ENCODE peak calls at places on chromosomes 12 and 14, in six cellular contexts. N is astrocyte of the spinal cord, J is neural progenitor cell, I is lower leg skin, S is DND-41, W is PC-3. F is an unnamed sample.

GRCh38 chr12:12985817-12986408 is 14.2 kb downstream of the HEBP1 start:
- DNase-seq in N (peak; percentile 20), S (no peak), W (peak; percentile 47), I (no peak), J (peak; percentile 56), F (no peak)

GRCh38 chr14:68300608-68301007 is 481.0 kb downstream of the RAD51B start:
- DNase-seq in S (no peak), N (no peak), I (no peak), J (no peak), W (no peak), F (no peak)

GRCh38 chr14:91366749-91367148 is 50.9 kb downstream of the CCDC88C start:
- DNase-seq in J (no peak), S (no peak), I (no peak), W (no peak), N (no peak), F (no peak)

GRCh38 chr12:128298091-128298490 is 31.1 kb downstream of the TMEM132C start:
- DNase-seq in J (peak; percentile 70), I (no peak), S (no peak), W (no peak), N (no peak), F (no peak)

GRCh38 chr12:56333197-56333678 is 562 bp downstream of the PAN2 start:
- DNase-seq in I (no peak), J (no peak), S (no peak), N (no peak), W (no peak), F (no peak)

GRCh38 chr14:104993808-104994591 is 8.4 kb downstream of the CLBA1 start:
- DNase-seq in N (no peak), W (no peak), J (no peak), S (no peak), I (no peak), F (no peak)

GRCh38 chr14:55936691-55937090 is 181.5 kb upstream of the PELI2 start:
- DNase-seq in N (no peak), I (no peak), S (no peak), J (peak; percentile 24), W (no peak), F (peak; percentile 58)

GRCh38 chr14:52048641-52049204 is 20.1 kb downstream of the NID2 start:
- DNase-seq in J (no peak), N (peak; percentile 83), S (no peak), W (peak; percentile 18), I (no peak), F (no peak)

GRCh38 chr12:77940566-77940965 is 109.9 kb downstream of the NAV3 start:
- DNase-seq in N (no peak), W (peak; percentile 34), I (no peak), S (no peak), J (no peak), F (no peak)

GRCh38 chr14:32329146-32329545 is at the start of gene AKAP6:
- DNase-seq in N (no peak), W (no peak), J (peak; percentile 84), S (no peak), I (no peak), F (no peak)

GRCh38 chr12:107948675-107949074 is 174.2 kb downstream of the ASCL4 start:
- DNase-seq in N (no peak), S (no peak), W (no peak), I (no peak), J (no peak), F (no peak)

GRCh38 chr12:109435428-109436180 is 41.5 kb downstream of the KCTD10 start:
- DNase-seq in W (no peak), I (no peak), J (no peak), S (no peak), N (no peak), F (no peak)

GRCh38 chr12:94225924-94226630 is 77.7 kb downstream of the PLXNC1 start:
- DNase-seq in W (no peak), S (no peak), I (no peak), N (no peak), J (peak; percentile 68), F (no peak)

GRCh38 chr12:97323154-97323553 is 139.4 kb upstream of the RMST start:
- DNase-seq in W (no peak), J (no peak), N (no peak), I (no peak), S (no peak), F (no peak)

GRCh38 chr12:27515671-27516070 is 8.3 kb upstream of the PPFIBP1 start:
- DNase-seq in N (no peak), I (no peak), S (no peak), J (no peak), W (no peak), F (no peak)

GRCh38 chr14:63203618-63204406 is 431 bp upstream of the RHOJ start:
- DNase-seq in I (peak; percentile 92), N (peak; percentile 98), W (peak; percentile 53), S (no peak), J (peak; percentile 77), F (peak; percentile 93)

GRCh38 chr12:42482086-42482819 is 107.3 kb downstream of the PRICKLE1 start:
- DNase-seq in J (peak; percentile 52), I (no peak), W (peak; percentile 69), S (no peak), N (peak; percentile 58), F (no peak)

GRCh38 chr12:100652488-100652887 is 79.0 kb downstream of the GAS2L3 start:
- DNase-seq in S (no peak), N (no peak), I (no peak), J (no peak), W (no peak), F (no peak)

GRCh38 chr12:110694330-110694891 is 5.5 kb upstream of the HVCN1 start:
- DNase-seq in I (no peak), W (no peak), S (no peak), N (no peak), J (no peak), F (no peak)

GRCh38 chr12:104175726-104176247 is 37.8 kb upstream of the NFYB start:
- DNase-seq in W (no peak), I (no peak), J (no peak), N (no peak), S (no peak), F (no peak)

GRCh38 chr12:104177336-104177662 is 38.3 kb upstream of the TXNRD1 start:
- DNase-seq in N (no peak), W (no peak), J (no peak), S (no peak), I (no peak), F (no peak)

GRCh38 chr12:104180389-104180788 is 35.2 kb upstream of the TXNRD1 start:
- DNase-seq in S (no peak), J (no peak), W (peak; percentile 22), N (no peak), I (no peak), F (no peak)

GRCh38 chr12:104181313-104181712 is 34.3 kb upstream of the TXNRD1 start:
- DNase-seq in W (no peak), S (no peak), N (peak; percentile 42), I (no peak), J (no peak), F (peak; percentile 28)

DNA sequence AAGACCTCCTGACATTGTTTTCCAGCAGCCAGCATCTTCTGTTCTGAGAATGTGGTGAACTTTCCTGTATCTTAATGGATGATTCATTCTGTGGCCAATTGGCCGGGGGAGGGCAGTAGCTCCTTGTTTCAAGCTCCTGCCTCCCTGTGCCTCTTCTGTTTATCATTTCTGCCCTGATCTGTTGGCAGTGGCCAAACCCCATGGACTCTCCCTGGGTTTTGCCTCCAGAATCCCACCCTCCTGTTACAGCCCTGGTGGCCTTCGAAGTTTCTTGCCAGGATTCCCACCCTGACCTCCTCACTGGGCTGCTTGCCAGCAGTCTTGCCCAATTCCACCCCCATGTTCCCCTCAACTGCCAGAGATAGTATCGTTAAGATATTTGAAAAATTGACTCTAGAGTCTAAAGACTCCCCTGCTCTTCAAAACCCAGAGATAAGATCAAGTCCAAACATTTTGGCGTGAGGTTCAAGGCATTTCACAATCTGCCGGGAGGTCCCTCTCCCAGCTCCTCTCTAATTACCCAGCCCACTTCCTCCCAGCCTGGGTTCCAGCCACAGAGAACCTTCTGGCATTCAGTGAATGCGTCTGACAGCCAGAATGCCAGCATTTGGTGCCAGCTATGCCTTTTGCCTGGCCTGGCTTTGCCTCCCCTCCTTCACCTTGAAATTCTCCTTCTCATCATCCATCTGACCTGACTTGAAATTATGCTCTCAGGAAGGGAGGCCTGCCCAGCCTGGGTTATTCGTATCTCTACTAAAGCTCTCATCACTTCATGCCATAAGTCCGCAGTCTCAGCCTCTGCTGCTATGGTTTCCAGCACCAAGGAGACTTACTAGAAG is 37.7 kb upstream of the TXNRD1 start:
- DNase-seq in I (peak; percentile 94), J (no peak), W (peak; percentile 85), N (peak; percentile 95), S (peak; percentile 28), F (peak; percentile 85)
- TF ChIP-seq CTCF in I (no peak), J (no peak), W (peak; percentile 81), N (peak; percentile 54), S (no peak), F (peak; percentile 55)

GRCh38 chr14:102063092-102063807 is 23.6 kb downstream of the HSP90AA1 start:
- DNase-seq in I (peak; percentile 97), J (peak; percentile 65), N (peak; percentile 88), S (peak; percentile 60), W (peak; percentile 96), F (peak; percentile 80)
- H3K4me3 ChIP-seq in I (no peak overlapping the region), J (no peak overlapping the region), N (no peak overlapping the region), S (no peak overlapping the region), W (peak overlapping the region; percentile 43), F (no peak overlapping the region)

DNA sequence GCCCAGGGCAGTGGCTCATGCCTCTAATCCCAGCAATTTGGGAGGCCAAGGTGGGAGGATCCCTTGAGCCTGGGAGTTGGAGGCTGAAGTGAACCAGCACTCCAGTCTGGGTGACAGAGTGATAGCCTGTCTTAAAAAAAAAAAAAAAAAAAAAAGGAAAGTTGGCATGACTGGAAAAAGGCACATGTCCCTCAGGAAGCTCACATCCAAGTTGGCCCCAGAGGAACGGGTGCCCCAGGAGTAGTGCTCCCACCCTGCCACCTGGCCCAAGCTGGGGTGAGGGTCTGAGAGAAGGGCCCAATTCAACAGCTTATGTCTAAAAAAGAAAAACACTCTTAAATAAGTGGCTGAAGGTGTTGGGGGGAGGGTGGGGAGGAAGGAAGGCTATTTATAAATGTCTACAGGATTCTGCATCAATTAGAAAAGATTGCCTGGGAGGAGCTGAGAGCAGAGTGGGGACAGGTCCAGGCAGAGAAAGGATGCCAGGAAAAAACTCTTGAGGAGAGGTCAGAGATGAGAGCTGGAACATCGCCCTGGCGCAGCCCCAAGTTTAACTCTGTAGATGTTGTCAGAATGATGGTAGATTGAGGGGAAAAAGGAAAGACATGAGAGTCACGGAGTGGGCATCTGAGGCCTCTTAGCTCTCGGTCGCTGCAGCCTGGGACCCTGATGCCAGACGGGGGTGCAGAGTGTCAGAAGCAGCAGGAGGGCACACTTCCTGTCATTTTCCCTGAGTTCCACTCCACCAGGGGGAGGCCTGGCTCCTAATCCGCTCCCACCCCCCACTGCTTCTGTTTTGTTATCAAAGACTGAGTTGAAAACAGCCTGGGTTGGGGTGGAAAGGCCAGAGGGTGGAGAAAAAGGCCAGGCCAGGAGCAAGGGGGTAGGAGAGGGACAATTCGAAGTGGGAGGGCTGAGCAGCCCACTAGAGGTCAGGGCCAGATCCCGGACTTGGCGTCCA is 7.3 kb downstream of the SPRYD3 start:
- DNase-seq in N (no peak), I (peak; percentile 94), J (peak; percentile 72), S (no peak), W (no peak), F (no peak)
- TF ChIP-seq CTCF in N (peak; percentile 42), I (no peak), J (peak; percentile 26), S (no peak), W (no peak), F (peak; percentile 16)

DNA sequence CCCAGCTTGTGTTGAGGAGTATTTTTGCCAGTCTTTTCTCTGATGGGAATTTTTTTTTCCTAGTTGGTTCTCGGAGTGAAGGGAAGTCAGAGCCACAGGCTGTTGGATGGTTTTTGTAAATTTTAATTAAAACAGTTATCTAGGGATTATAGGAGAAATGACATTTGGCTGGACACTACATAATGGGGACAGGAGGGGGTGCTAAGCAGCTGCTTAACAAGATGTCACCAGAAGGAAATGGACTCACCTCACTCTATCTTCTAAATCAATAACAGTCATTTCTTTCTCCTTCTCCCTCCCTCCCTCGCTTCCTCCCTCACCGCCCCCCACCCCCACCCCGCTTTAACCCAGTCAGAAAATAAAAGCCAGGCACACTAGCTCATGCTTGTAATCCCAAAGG is 93.4 kb upstream of the TMEM233 start:
- DNase-seq in N (no peak), I (no peak), S (no peak), W (peak; percentile 16), J (no peak), F (no peak)
- H3K4me3 ChIP-seq in N (no peak overlapping the region), I (no peak overlapping the region), S (no peak overlapping the region), W (no peak overlapping the region), J (no peak overlapping the region), F (no peak overlapping the region)